ENCODE peak calls at places on chromosome 11, in seven cellular contexts. D is dorsolateral prefrontal cortex, E is brain microvascular endothelial cell, F is neural progenitor cell, W is choroid plexus epithelial cell, R is fibroblast of lung, P is GM20000. V is an unnamed sample.
A peak's percentile ranks its signal among the peaks of the same experiment; 100 is the strongest.

GRCh38 chr11:35030716-35031213 is 108.2 kb upstream of the CD44 start:
- DNase-seq in D (peak; percentile 70), E (peak; percentile 98), F (no peak), W (peak; percentile 94), R (peak; percentile 96), P (no peak), V (no peak)

GRCh38 chr11:63917685-63918523 is 940 bp upstream of the RCOR2 start:
- DNase-seq in D (peak; percentile 83), E (no peak), F (peak; percentile 95), W (peak; percentile 38), R (no peak), P (peak; percentile 70), V (peak; percentile 59)

GRCh38 chr11:126969865-126970479 is 30.6 kb downstream of the KIRREL3 start:
- DNase-seq in D (no peak), E (peak; percentile 16), F (peak; percentile 39), W (no peak), R (peak; percentile 69), P (no peak), V (no peak)

GRCh38 chr11:64894812-64895452 is 16.5 kb upstream of the EHD1 start:
- DNase-seq in D (no peak), E (no peak), F (no peak), W (no peak), R (no peak), P (no peak), V (no peak)

GRCh38 chr11:134755535-134755934 is 343.5 kb upstream of the B3GAT1 start:
- DNase-seq in D (no peak), E (no peak), F (no peak), W (no peak), R (no peak), P (no peak), V (no peak)

GRCh38 chr11:97656356-97656755 is 1266.5 kb downstream of the JRKL start:
- DNase-seq in D (no peak), E (no peak), F (no peak), W (no peak), R (no peak), P (no peak), V (no peak)

GRCh38 chr11:76824980-76825725 is 35.6 kb upstream of the ACER3 start:
- DNase-seq in D (no peak), E (no peak), F (no peak), W (no peak), R (peak; percentile 41), P (no peak), V (no peak)

GRCh38 chr11:2885676-2886081 is at the start of gene CDKN1C:
- DNase-seq in D (peak; percentile 90), E (peak; percentile 60), F (peak; percentile 94), W (peak; percentile 89), R (peak; percentile 74), P (peak; percentile 98), V (peak; percentile 95)

GRCh38 chr11:31131760-31132159 is 237.8 kb downstream of the DCDC1 start:
- DNase-seq in D (no peak), E (no peak), F (no peak), W (no peak), R (no peak), P (no peak), V (no peak)

GRCh38 chr11:78946945-78947914 is 372.6 kb upstream of the NARS2 start:
- DNase-seq in D (no peak), E (no peak), F (no peak), W (no peak), R (no peak), P (no peak), V (no peak)

GRCh38 chr11:101470881-101471535 is 112.8 kb downstream of the TRPC6 start:
- DNase-seq in D (no peak), E (peak; percentile 31), F (no peak), W (no peak), R (peak; percentile 29), P (no peak), V (no peak)

GRCh38 chr11:93623179-93623578 is 38.3 kb upstream of the CEP295 start:
- DNase-seq in D (no peak), E (no peak), F (peak; percentile 56), W (peak; percentile 65), R (no peak), P (peak; percentile 36), V (peak; percentile 12)

GRCh38 chr11:66268953-66269906 is 791 bp downstream of the RAB1B start:
- DNase-seq in D (no peak), E (no peak), F (peak; percentile 66), W (peak; percentile 46), R (peak; percentile 47), P (peak; percentile 57), V (no peak)

GRCh38 chr11:109423114-109423859 is 1.3 kb downstream of the C11orf87 start:
- DNase-seq in D (peak; percentile 52), E (peak; percentile 7), F (peak; percentile 54), W (peak; percentile 19), R (peak; percentile 49), P (peak; percentile 15), V (peak; percentile 26)

GRCh38 chr11:46493786-46494185 is 100.0 kb downstream of the AMBRA1 start:
- DNase-seq in D (no peak), E (no peak), F (no peak), W (no peak), R (peak; percentile 57), P (no peak), V (no peak)

GRCh38 chr11:46490576-46491100 is 99.1 kb upstream of the CHRM4 start:
- DNase-seq in D (no peak), E (peak; percentile 22), F (no peak), W (peak; percentile 18), R (peak; percentile 64), P (no peak), V (no peak)

GRCh38 chr11:46491661-46492331 is 100.2 kb upstream of the CHRM4 start:
- DNase-seq in D (no peak), E (no peak), F (no peak), W (peak; percentile 21), R (peak; percentile 37), P (no peak), V (no peak)

GRCh38 chr11:46492540-46492939 is 101.0 kb upstream of the CHRM4 start:
- DNase-seq in D (peak; percentile 51), E (no peak), F (no peak), W (no peak), R (no peak), P (no peak), V (no peak)

GRCh38 chr11:46489668-46490560 is 98.3 kb upstream of the CHRM4 start:
- DNase-seq in D (no peak), E (peak; percentile 55), F (peak; percentile 55), W (peak; percentile 83), R (peak; percentile 48), P (peak; percentile 53), V (peak; percentile 54)
- TF ChIP-seq CTCF in D (peak; percentile 57), E (peak; percentile 82), F (peak; percentile 66), W (peak; percentile 80), R (peak; percentile 61), P (peak; percentile 38), V (peak; percentile 59)

GRCh38 chr11:75339685-75340409 is 11.6 kb downstream of the ARRB1 start:
- DNase-seq in D (no peak), E (no peak), F (peak; percentile 23), W (no peak), R (no peak), P (no peak), V (no peak)

GRCh38 chr11:75344186-75344585 is 7.3 kb downstream of the ARRB1 start:
- DNase-seq in D (no peak), E (no peak), F (no peak), W (no peak), R (no peak), P (no peak), V (no peak)

GRCh38 chr11:75341583-75341982 is 9.9 kb downstream of the ARRB1 start:
- DNase-seq in D (no peak), E (no peak), F (no peak), W (no peak), R (no peak), P (no peak), V (no peak)

GRCh38 chr11:75342966-75343870 is 8.2 kb downstream of the ARRB1 start:
- DNase-seq in D (no peak), E (no peak), F (peak; percentile 53), W (no peak), R (no peak), P (no peak), V (no peak)

DNA sequence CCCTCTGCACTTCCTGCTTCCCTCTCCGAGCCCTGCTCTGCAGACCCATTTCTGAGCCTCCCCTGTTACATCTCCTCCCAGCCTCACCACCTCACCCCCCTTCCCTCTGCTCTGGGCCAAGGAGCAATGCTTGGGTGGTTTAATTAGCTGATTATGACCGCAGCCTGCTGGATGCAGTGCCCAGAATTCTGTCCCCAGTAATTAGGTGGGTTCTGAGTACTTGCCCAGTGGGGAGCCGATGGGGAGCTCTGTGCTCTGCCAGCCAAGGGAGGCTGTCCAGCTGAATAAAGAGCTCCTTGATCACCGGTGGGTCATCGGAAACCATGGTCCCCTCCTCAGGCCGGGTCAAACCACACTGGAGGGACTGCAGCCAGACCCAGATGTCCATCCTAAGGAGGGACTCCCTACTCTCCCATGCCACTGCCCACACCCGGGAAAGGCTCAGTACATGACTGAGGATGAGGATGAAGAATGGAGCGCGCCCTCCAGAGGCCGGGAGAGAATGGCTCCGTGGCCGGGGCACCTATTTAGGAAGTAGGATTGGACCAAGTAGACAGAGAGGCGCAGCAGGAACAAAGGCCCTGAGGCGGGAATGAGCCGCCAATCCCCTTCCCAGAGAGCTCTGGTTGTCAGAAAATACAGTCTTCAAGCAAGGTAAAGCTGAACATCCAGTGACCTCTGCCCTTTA is 9.1 kb downstream of the ARRB1 start:
- DNase-seq in D (no peak), E (no peak), F (no peak), W (no peak), R (no peak), P (no peak), V (no peak)
- TF ChIP-seq CTCF in D (no peak), E (no peak), F (no peak), W (no peak), R (no peak), P (no peak), V (no peak)

GRCh38 chr11:92211576-92212167 is 12.9 kb upstream of the FAT3 start:
- DNase-seq in D (peak; percentile 66), E (peak; percentile 22), F (peak; percentile 79), W (peak; percentile 46), R (peak; percentile 31), P (no peak), V (no peak)
- TF ChIP-seq CTCF in D (no peak), E (peak; percentile 74), F (peak; percentile 63), W (peak; percentile 49), R (peak; percentile 28), P (no peak), V (no peak)

DNA sequence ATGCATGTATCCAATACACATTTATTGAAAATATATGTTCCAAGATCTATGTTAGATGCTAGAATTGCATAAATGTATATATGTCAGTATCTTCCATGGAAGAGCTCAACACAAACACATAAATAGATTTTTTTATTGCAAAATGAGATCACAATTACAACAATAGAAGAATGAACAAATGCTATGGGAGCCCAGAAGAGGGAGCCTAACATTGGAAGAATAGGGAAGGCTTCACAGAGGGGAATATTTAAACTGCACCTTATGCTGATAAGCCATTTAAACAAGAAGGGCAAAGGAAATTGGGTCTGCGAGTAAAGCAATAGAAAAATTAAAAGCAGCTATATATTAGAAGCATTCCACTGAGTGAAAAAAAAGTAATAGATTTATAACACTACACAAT is 96.1 kb upstream of the LRRC55 start:
- DNase-seq in D (no peak), E (no peak), F (no peak), W (no peak), R (no peak), P (no peak), V (no peak)
- TF ChIP-seq CTCF in D (no peak), E (no peak), F (peak; percentile 14), W (peak; percentile 23), R (peak; percentile 26), P (no peak), V (no peak)

V was measured in GM13976.